ENCODE peak calls at places on chromosomes 13 and 19, in five cellular contexts. One of them, this sample, is unnamed.

GRCh38 chr13:22332411-22332810 is 661.5 kb downstream of the FGF9 start:
- DNase-seq in CD8-positive, alpha-beta T cell: no peak
- DNase-seq in thoracic aorta: no peak
- DNase-seq in heart left ventricle: no peak
- DNase-seq in RWPE1: no peak
- DNase-seq in this sample: no peak

GRCh38 chr13:113785051-113786010 is 26.3 kb downstream of the TMEM255B start:
- DNase-seq in RWPE1: peak
- DNase-seq in CD8-positive, alpha-beta T cell: no peak
- DNase-seq in heart left ventricle: no peak
- DNase-seq in thoracic aorta: no peak
- DNase-seq in this sample: no peak

GRCh38 chr13:64471916-64472315 is 2758.2 kb downstream of the PCDH9 start:
- DNase-seq in thoracic aorta: no peak
- DNase-seq in heart left ventricle: no peak
- DNase-seq in CD8-positive, alpha-beta T cell: no peak
- DNase-seq in RWPE1: peak
- DNase-seq in this sample: no peak

GRCh38 chr13:111850458-111850857 is 216.5 kb upstream of the SOX1 start:
- DNase-seq in heart left ventricle: no peak
- DNase-seq in RWPE1: no peak
- DNase-seq in CD8-positive, alpha-beta T cell: no peak
- DNase-seq in thoracic aorta: no peak
- DNase-seq in this sample: no peak

GRCh38 chr19:15715642-15716041 is 12.2 kb upstream of the OR10H2 start:
- DNase-seq in heart left ventricle: no peak
- DNase-seq in thoracic aorta: no peak
- DNase-seq in RWPE1: no peak
- DNase-seq in CD8-positive, alpha-beta T cell: no peak
- DNase-seq in this sample: no peak

GRCh38 chr19:48496959-48497727 is 14.5 kb downstream of the LMTK3 start:
- DNase-seq in thoracic aorta: no peak
- DNase-seq in CD8-positive, alpha-beta T cell: no peak
- DNase-seq in heart left ventricle: no peak
- DNase-seq in RWPE1: no peak
- DNase-seq in this sample: no peak

GRCh38 chr19:29535432-29535831 is 9.6 kb downstream of the VSTM2B start:
- DNase-seq in RWPE1: no peak
- DNase-seq in thoracic aorta: no peak
- DNase-seq in CD8-positive, alpha-beta T cell: no peak
- DNase-seq in heart left ventricle: no peak
- DNase-seq in this sample: peak

GRCh38 chr19:29467824-29468401 is 57.9 kb upstream of the VSTM2B start:
- DNase-seq in CD8-positive, alpha-beta T cell: peak
- DNase-seq in RWPE1: peak
- DNase-seq in heart left ventricle: no peak
- DNase-seq in thoracic aorta: no peak
- DNase-seq in this sample: no peak

GRCh38 chr19:46297700-46298476 is 1.0 kb downstream of the HIF3A start:
- DNase-seq in CD8-positive, alpha-beta T cell: no peak
- DNase-seq in thoracic aorta: peak
- DNase-seq in RWPE1: no peak
- DNase-seq in heart left ventricle: peak
- DNase-seq in this sample: peak

GRCh38 chr13:94967183-94968039 is 255.1 kb upstream of the SOX21 start:
- DNase-seq in RWPE1: no peak
- DNase-seq in CD8-positive, alpha-beta T cell: no peak
- DNase-seq in thoracic aorta: no peak
- DNase-seq in heart left ventricle: no peak
- DNase-seq in this sample: no peak

GRCh38 chr19:10399878-10400277 is 3.5 kb downstream of the CDC37 start:
- DNase-seq in heart left ventricle: peak
- DNase-seq in thoracic aorta: no peak
- DNase-seq in RWPE1: no peak
- DNase-seq in CD8-positive, alpha-beta T cell: no peak
- DNase-seq in this sample: no peak

GRCh38 chr13:29162638-29163037 is 342.5 kb downstream of the MTUS2 start:
- DNase-seq in CD8-positive, alpha-beta T cell: no peak
- DNase-seq in thoracic aorta: no peak
- DNase-seq in heart left ventricle: no peak
- DNase-seq in RWPE1: no peak
- DNase-seq in this sample: no peak

GRCh38 chr13:29591310-29591709 is 4.2 kb downstream of the SLC7A1 start:
- DNase-seq in thoracic aorta: no peak
- DNase-seq in heart left ventricle: no peak
- DNase-seq in RWPE1: no peak
- DNase-seq in CD8-positive, alpha-beta T cell: no peak
- DNase-seq in this sample: no peak

GRCh38 chr19:21740559-21740958 is 26.8 kb downstream of the ZNF100 start:
- DNase-seq in heart left ventricle: no peak
- DNase-seq in RWPE1: no peak
- DNase-seq in CD8-positive, alpha-beta T cell: no peak
- DNase-seq in thoracic aorta: no peak
- DNase-seq in this sample: no peak

GRCh38 chr13:27607125-27607524 is 13.2 kb downstream of the LNX2 start:
- DNase-seq in thoracic aorta: no peak
- DNase-seq in RWPE1: peak
- DNase-seq in CD8-positive, alpha-beta T cell: no peak
- DNase-seq in heart left ventricle: no peak
- DNase-seq in this sample: no peak

GRCh38 chr13:80778302-80778701 is 437.4 kb upstream of the SPRY2 start:
- DNase-seq in CD8-positive, alpha-beta T cell: no peak
- DNase-seq in RWPE1: peak
- DNase-seq in heart left ventricle: no peak
- DNase-seq in thoracic aorta: no peak
- DNase-seq in this sample: no peak

GRCh38 chr19:29271911-29272310 is 59.0 kb upstream of the UQCRFS1 start:
- DNase-seq in heart left ventricle: no peak
- DNase-seq in thoracic aorta: no peak
- DNase-seq in RWPE1: no peak
- DNase-seq in CD8-positive, alpha-beta T cell: no peak
- DNase-seq in this sample: no peak

GRCh38 chr13:21637296-21637695 is 33.3 kb upstream of the MICU2 start:
- DNase-seq in thoracic aorta: no peak
- DNase-seq in heart left ventricle: no peak
- DNase-seq in RWPE1: peak
- DNase-seq in CD8-positive, alpha-beta T cell: peak
- DNase-seq in this sample: no peak

GRCh38 chr13:74570834-74571233 is 436.6 kb upstream of the KLF12 start:
- DNase-seq in thoracic aorta: no peak
- DNase-seq in RWPE1: no peak
- DNase-seq in CD8-positive, alpha-beta T cell: no peak
- DNase-seq in heart left ventricle: no peak
- DNase-seq in this sample: no peak

GRCh38 chr19:30060872-30061556 is 119.0 kb downstream of the URI1 start:
- DNase-seq in thoracic aorta: no peak
- DNase-seq in RWPE1: no peak
- DNase-seq in heart left ventricle: no peak
- DNase-seq in CD8-positive, alpha-beta T cell: no peak
- DNase-seq in this sample: peak

GRCh38 chr19:12993562-12993961 is 1.7 kb upstream of the NFIX start:
- DNase-seq in heart left ventricle: no peak
- DNase-seq in thoracic aorta: no peak
- DNase-seq in CD8-positive, alpha-beta T cell: no peak
- DNase-seq in RWPE1: no peak
- DNase-seq in this sample: no peak

GRCh38 chr19:58409010-58409790 is 751 bp downstream of the ZNF584 start:
- DNase-seq in thoracic aorta: no peak
- DNase-seq in RWPE1: no peak
- DNase-seq in heart left ventricle: peak
- DNase-seq in CD8-positive, alpha-beta T cell: no peak
- DNase-seq in this sample: no peak

GRCh38 chr13:83883061-83883523 is 818 bp upstream of the SLITRK1 start:
- DNase-seq in heart left ventricle: no peak
- DNase-seq in CD8-positive, alpha-beta T cell: no peak
- DNase-seq in RWPE1: no peak
- DNase-seq in thoracic aorta: no peak
- DNase-seq in this sample: no peak

GRCh38 chr13:27574661-27575060 is 45.7 kb downstream of the LNX2 start:
- DNase-seq in RWPE1: no peak
- DNase-seq in CD8-positive, alpha-beta T cell: no peak
- DNase-seq in thoracic aorta: no peak
- DNase-seq in heart left ventricle: no peak
- DNase-seq in this sample: no peak

GRCh38 chr19:38162632-38163031 is 61.4 kb downstream of the DPF1 start:
- DNase-seq in CD8-positive, alpha-beta T cell: no peak
- DNase-seq in thoracic aorta: no peak
- DNase-seq in heart left ventricle: no peak
- DNase-seq in RWPE1: no peak
- DNase-seq in this sample: no peak

GRCh38 chr13:98843482-98843877 is 91.0 kb upstream of the SLC15A1 start:
- DNase-seq in heart left ventricle: no peak
- DNase-seq in CD8-positive, alpha-beta T cell: no peak
- DNase-seq in RWPE1: no peak
- DNase-seq in thoracic aorta: no peak
- DNase-seq in this sample: no peak

GRCh38 chr13:67119481-67119883 is 110.7 kb downstream of the PCDH9 start:
- DNase-seq in thoracic aorta: no peak
- DNase-seq in CD8-positive, alpha-beta T cell: no peak
- DNase-seq in RWPE1: peak
- DNase-seq in heart left ventricle: no peak
- DNase-seq in this sample: no peak

GRCh38 chr19:57389730-57390598 is at the start of gene ZNF548:
- DNase-seq in CD8-positive, alpha-beta T cell: peak
- DNase-seq in RWPE1: peak
- DNase-seq in thoracic aorta: peak
- DNase-seq in heart left ventricle: peak
- DNase-seq in this sample: peak
- H3K27ac ChIP-seq in CD8-positive, alpha-beta T cell: peak
- H3K27ac ChIP-seq in RWPE1: peak
- H3K27ac ChIP-seq in thoracic aorta: peak
- H3K27ac ChIP-seq in heart left ventricle: peak
- H3K27ac ChIP-seq in this sample: peak

GRCh38 chr13:73324842-73325241 is 266.0 kb downstream of the KLF5 start:
- DNase-seq in thoracic aorta: no peak
- DNase-seq in CD8-positive, alpha-beta T cell: no peak
- DNase-seq in heart left ventricle: no peak
- DNase-seq in RWPE1: no peak
- DNase-seq in this sample: no peak
- H3K27ac ChIP-seq in thoracic aorta: no peak
- H3K27ac ChIP-seq in CD8-positive, alpha-beta T cell: no peak
- H3K27ac ChIP-seq in heart left ventricle: no peak
- H3K27ac ChIP-seq in RWPE1: no peak
- H3K27ac ChIP-seq in this sample: no peak

GRCh38 chr13:46641274-46642081 is 88.5 kb downstream of the LRCH1 start:
- DNase-seq in thoracic aorta: no peak
- DNase-seq in CD8-positive, alpha-beta T cell: no peak
- DNase-seq in heart left ventricle: peak
- DNase-seq in RWPE1: no peak
- DNase-seq in this sample: no peak

GRCh38 chr13:46640843-46641242 is 87.9 kb downstream of the LRCH1 start:
- DNase-seq in CD8-positive, alpha-beta T cell: no peak
- DNase-seq in heart left ventricle: no peak
- DNase-seq in RWPE1: peak
- DNase-seq in thoracic aorta: no peak
- DNase-seq in this sample: no peak

GRCh38 chr13:46639033-46639981 is 86.3 kb downstream of the LRCH1 start:
- DNase-seq in heart left ventricle: no peak
- DNase-seq in thoracic aorta: no peak
- DNase-seq in RWPE1: no peak
- DNase-seq in CD8-positive, alpha-beta T cell: no peak
- DNase-seq in this sample: no peak

GRCh38 chr13:46642254-46642653 is 89.3 kb downstream of the LRCH1 start:
- DNase-seq in RWPE1: no peak
- DNase-seq in CD8-positive, alpha-beta T cell: no peak
- DNase-seq in thoracic aorta: no peak
- DNase-seq in heart left ventricle: no peak
- DNase-seq in this sample: no peak

GRCh38 chr13:46643165-46643777 is 90.3 kb downstream of the LRCH1 start:
- DNase-seq in RWPE1: no peak
- DNase-seq in CD8-positive, alpha-beta T cell: no peak
- DNase-seq in thoracic aorta: no peak
- DNase-seq in heart left ventricle: no peak
- DNase-seq in this sample: no peak
- H3K27ac ChIP-seq in RWPE1: no peak
- H3K27ac ChIP-seq in CD8-positive, alpha-beta T cell: no peak
- H3K27ac ChIP-seq in thoracic aorta: peak
- H3K27ac ChIP-seq in heart left ventricle: peak
- H3K27ac ChIP-seq in this sample: peak

GRCh38 chr13:42065414-42065813 is 17.0 kb downstream of the DGKH start:
- DNase-seq in thoracic aorta: no peak
- DNase-seq in CD8-positive, alpha-beta T cell: no peak
- DNase-seq in RWPE1: no peak
- DNase-seq in heart left ventricle: no peak
- DNase-seq in this sample: no peak
- H3K27ac ChIP-seq in thoracic aorta: no peak
- H3K27ac ChIP-seq in CD8-positive, alpha-beta T cell: no peak
- H3K27ac ChIP-seq in RWPE1: no peak
- H3K27ac ChIP-seq in heart left ventricle: no peak
- H3K27ac ChIP-seq in this sample: no peak

DNA sequence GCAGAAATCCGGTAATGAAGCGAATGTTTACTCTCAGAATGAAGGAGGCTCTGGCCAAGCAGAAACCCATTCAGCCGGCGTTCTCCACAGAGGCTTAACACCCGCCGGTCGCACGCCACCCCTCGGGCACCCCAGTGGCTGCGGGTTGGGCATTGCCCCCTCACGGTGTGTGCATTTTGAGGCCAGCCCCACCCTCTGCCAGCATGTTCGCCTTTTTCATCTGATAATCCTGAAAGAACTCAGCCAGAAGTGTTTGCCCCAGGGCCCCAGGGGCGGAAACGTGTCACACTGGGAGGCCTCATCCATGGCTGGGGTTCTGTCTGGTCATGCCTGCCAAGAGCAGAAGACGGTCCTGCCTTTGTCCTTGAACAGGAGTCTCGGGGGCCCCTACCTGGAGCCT is 34.2 kb downstream of the COMP start:
- DNase-seq in CD8-positive, alpha-beta T cell: no peak
- DNase-seq in heart left ventricle: no peak
- DNase-seq in thoracic aorta: no peak
- DNase-seq in RWPE1: peak
- DNase-seq in this sample: no peak
- H3K27ac ChIP-seq in CD8-positive, alpha-beta T cell: no peak
- H3K27ac ChIP-seq in heart left ventricle: no peak
- H3K27ac ChIP-seq in thoracic aorta: no peak
- H3K27ac ChIP-seq in RWPE1: peak
- H3K27ac ChIP-seq in this sample: no peak

This sample was measured in suprapubic skin.